ENCODE peak calls at places on chromosomes 12 and 14, in four cellular contexts. K is heart left ventricle, H is H1, E is endothelial cell. I is an unnamed sample.

GRCh38 chr12:62933871-62934798 is 815 bp downstream of the PPM1H start:
- DNase-seq in K (peak; percentile 45), H (no peak), E (peak; percentile 49), I (peak; percentile 28)

GRCh38 chr12:6938353-6939186 is 5.0 kb upstream of the RNU7-1 start:
- DNase-seq in K (no peak), H (no peak), E (no peak), I (no peak)

GRCh38 chr12:96670334-96670899 is 181.0 kb downstream of the CFAP54 start:
- DNase-seq in K (no peak), H (no peak), E (no peak), I (no peak)

GRCh38 chr12:103841690-103842584 is 903 bp upstream of the NT5DC3 start:
- DNase-seq in K (no peak), H (peak; percentile 7), E (peak; percentile 50), I (peak; percentile 99)

GRCh38 chr12:130083002-130083401 is 79.3 kb upstream of the FZD10 start:
- DNase-seq in K (no peak), H (no peak), E (no peak), I (peak; percentile 39)

GRCh38 chr12:112063264-112063663 is 45.3 kb downstream of the NAA25 start:
- DNase-seq in K (no peak), H (no peak), E (no peak), I (no peak)

GRCh38 chr14:93981874-93982683 is 5.7 kb upstream of the ASB2 start:
- DNase-seq in K (no peak), H (no peak), E (no peak), I (no peak)

GRCh38 chr12:88579572-88579940 is 715 bp downstream of the KITLG start:
- DNase-seq in K (peak; percentile 35), H (no peak), E (peak; percentile 49), I (peak; percentile 50)

GRCh38 chr14:21346532-21347135 is 37.2 kb downstream of the SUPT16H start:
- DNase-seq in K (no peak), H (no peak), E (no peak), I (no peak)

GRCh38 chr12:111368291-111368683 is 608 bp downstream of the PHETA1 start:
- DNase-seq in K (peak; percentile 26), H (no peak), E (peak; percentile 15), I (no peak)

GRCh38 chr14:68941820-68942219 is 37.3 kb downstream of the ACTN1 start:
- DNase-seq in K (peak; percentile 61), H (peak; percentile 82), E (peak; percentile 54), I (peak; percentile 96)

GRCh38 chr12:88934163-88934747 is 354.0 kb upstream of the KITLG start:
- DNase-seq in K (no peak), H (no peak), E (no peak), I (peak; percentile 80)

GRCh38 chr14:56570295-56570694 is 9.3 kb upstream of the TMEM260 start:
- DNase-seq in K (no peak), H (no peak), E (no peak), I (no peak)

GRCh38 chr12:15562263-15562662 is 226.9 kb downstream of the EPS8 start:
- DNase-seq in K (no peak), H (no peak), E (no peak), I (no peak)

GRCh38 chr12:82329508-82329907 is 28.7 kb downstream of the CCDC59 start:
- DNase-seq in K (no peak), H (no peak), E (no peak), I (peak; percentile 1)

GRCh38 chr12:11879306-11879705 is 191.4 kb upstream of the BCL2L14 start:
- DNase-seq in K (no peak), H (no peak), E (no peak), I (no peak)

GRCh38 chr14:33998263-33998662 is 47.4 kb upstream of the EGLN3 start:
- DNase-seq in K (no peak), H (no peak), E (no peak), I (no peak)

GRCh38 chr14:22513066-22513812 is 75.8 kb downstream of the DAD1 start:
- DNase-seq in K (no peak), H (no peak), E (no peak), I (no peak)

GRCh38 chr12:129096184-129096583 is 242.9 kb downstream of the GLT1D1 start:
- DNase-seq in K (no peak), H (no peak), E (no peak), I (no peak)

GRCh38 chr14:91996951-91997371 is 42.9 kb downstream of the TRIP11 start:
- DNase-seq in K (no peak), H (no peak), E (peak; percentile 5), I (peak; percentile 65)

GRCh38 chr12:109393437-109394345 is 46.0 kb downstream of the MYO1H start:
- DNase-seq in K (no peak), H (no peak), E (peak; percentile 40), I (peak; percentile 68)

GRCh38 chr12:71636704-71637115 is 26.9 kb downstream of the ZFC3H1 start:
- DNase-seq in K (no peak), H (no peak), E (peak; percentile 22), I (peak; percentile 70)

GRCh38 chr12:93135286-93136239 is 206.5 kb upstream of the EEA1 start:
- DNase-seq in K (no peak), H (no peak), E (no peak), I (peak; percentile 42)

GRCh38 chr12:8698132-8698829 is 490 bp downstream of the RIMKLB start:
- DNase-seq in K (peak; percentile 71), H (no peak), E (peak; percentile 59), I (peak; percentile 25)

GRCh38 chr12:89098390-89099102 is 253.8 kb downstream of the DUSP6 start:
- DNase-seq in K (peak; percentile 26), H (peak; percentile 53), E (peak; percentile 7), I (no peak)

GRCh38 chr14:94341654-94342333 is 18.7 kb upstream of the SERPINA6 start:
- DNase-seq in K (no peak), H (no peak), E (no peak), I (peak; percentile 26)

GRCh38 chr12:112148031-112148513 is 22.7 kb downstream of the TRAFD1 start:
- DNase-seq in K (no peak), H (no peak), E (no peak), I (peak; percentile 75)

GRCh38 chr14:60002819-60003492 is 83.0 kb downstream of the LRRC9 start:
- DNase-seq in K (peak; percentile 86), H (no peak), E (no peak), I (no peak)

GRCh38 chr14:68081489-68081888 is 261.9 kb downstream of the RAD51B start:
- DNase-seq in K (no peak), H (no peak), E (no peak), I (no peak)

GRCh38 chr14:76773188-76773885 is 12.1 kb downstream of the VASH1 start:
- DNase-seq in K (peak; percentile 76), H (no peak), E (no peak), I (peak; percentile 77)

GRCh38 chr12:53500119-53500775 is 836 bp upstream of the TARBP2 start:
- DNase-seq in K (no peak), H (no peak), E (no peak), I (peak; percentile 79)

GRCh38 chr12:104604070-104604994 is 147.6 kb downstream of the CHST11 start:
- DNase-seq in K (peak; percentile 67), H (peak; percentile 43), E (peak; percentile 52), I (peak; percentile 96)

GRCh38 chr14:69260246-69260978 is 454 bp downstream of the GALNT16 start:
- DNase-seq in K (no peak), H (no peak), E (peak; percentile 47), I (no peak)

GRCh38 chr12:110782068-110782467 is 39.4 kb upstream of the PPP1CC start:
- DNase-seq in K (no peak), H (no peak), E (no peak), I (no peak)

DNA sequence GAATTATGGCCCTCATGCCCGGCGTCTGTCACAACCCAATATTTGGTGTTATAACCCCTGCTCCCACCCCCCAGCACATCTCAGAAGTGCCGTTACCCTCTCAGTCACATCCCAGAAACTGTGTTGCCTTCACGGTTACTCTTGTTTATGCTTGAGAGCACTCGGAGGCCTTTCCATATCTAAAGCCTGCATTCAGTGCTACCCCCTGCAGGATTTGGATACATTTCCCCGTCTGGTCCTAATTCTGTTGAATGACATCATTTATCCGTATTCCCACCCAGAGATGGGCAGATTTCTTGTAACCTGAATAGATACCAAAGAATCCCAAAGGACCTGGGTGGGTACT is 19.1 kb upstream of the FOS start:
- DNase-seq in K (no peak), H (no peak), E (no peak), I (no peak)
- TF ChIP-seq CTCF in K (peak; percentile 38), H (no peak), E (no peak), I (no peak)

GRCh38 chr12:23221066-23221465 is 596.1 kb downstream of the ETNK1 start:
- DNase-seq in K (no peak), H (no peak), E (peak; percentile 13), I (peak; percentile 42)
- TF ChIP-seq CTCF in K (peak; percentile 4), H (peak; percentile 57), E (no peak), I (peak; percentile 20)

GRCh38 chr14:105851716-105852377 is 325.5 kb downstream of the TMEM121 start:
- DNase-seq in K (no peak), H (no peak), E (no peak), I (no peak)
- TF ChIP-seq CTCF in K (no peak), H (no peak), E (no peak), I (no peak)

DNA sequence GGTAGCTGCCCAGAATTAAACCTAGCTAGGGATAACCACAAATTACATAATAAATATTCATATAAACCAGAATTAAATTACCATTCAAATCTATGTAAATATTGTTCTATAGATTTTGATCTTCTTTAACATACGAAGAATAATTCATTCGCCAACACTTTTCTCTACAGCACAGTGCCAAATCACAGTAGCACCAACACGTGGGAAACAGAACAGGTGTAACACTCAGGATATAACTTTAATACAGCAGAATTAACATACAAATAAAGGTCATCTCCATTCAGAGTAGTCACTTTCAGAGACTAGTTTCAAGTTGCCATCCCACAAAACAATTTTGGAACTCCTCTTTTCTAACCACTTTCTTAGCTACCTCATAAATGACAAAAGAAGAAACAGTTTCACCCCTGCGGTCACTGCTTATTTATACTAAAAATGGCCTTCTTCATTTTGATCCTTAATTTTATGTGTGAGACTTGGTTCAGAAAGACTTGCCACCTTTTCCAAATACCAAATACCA is 15.7 kb downstream of the OSBPL8 start:
- DNase-seq in K (no peak), H (no peak), E (no peak), I (no peak)
- TF ChIP-seq CTCF in K (no peak), H (no peak), E (no peak), I (no peak)

GRCh38 chr14:99263564-99264330 is 8.2 kb downstream of the BCL11B start:
- DNase-seq in K (no peak), H (no peak), E (no peak), I (no peak)

GRCh38 chr14:99260116-99260515 is 11.9 kb downstream of the BCL11B start:
- DNase-seq in K (no peak), H (no peak), E (no peak), I (no peak)

GRCh38 chr14:99262977-99263448 is 9.0 kb downstream of the BCL11B start:
- DNase-seq in K (no peak), H (no peak), E (peak; percentile 35), I (no peak)

GRCh38 chr14:99260652-99261551 is 11.1 kb downstream of the BCL11B start:
- DNase-seq in K (no peak), H (no peak), E (no peak), I (no peak)

GRCh38 chr14:99261916-99262787 is 9.8 kb downstream of the BCL11B start:
- DNase-seq in K (no peak), H (no peak), E (no peak), I (no peak)
- TF ChIP-seq CTCF in K (no peak), H (no peak), E (no peak), I (no peak)

DNA sequence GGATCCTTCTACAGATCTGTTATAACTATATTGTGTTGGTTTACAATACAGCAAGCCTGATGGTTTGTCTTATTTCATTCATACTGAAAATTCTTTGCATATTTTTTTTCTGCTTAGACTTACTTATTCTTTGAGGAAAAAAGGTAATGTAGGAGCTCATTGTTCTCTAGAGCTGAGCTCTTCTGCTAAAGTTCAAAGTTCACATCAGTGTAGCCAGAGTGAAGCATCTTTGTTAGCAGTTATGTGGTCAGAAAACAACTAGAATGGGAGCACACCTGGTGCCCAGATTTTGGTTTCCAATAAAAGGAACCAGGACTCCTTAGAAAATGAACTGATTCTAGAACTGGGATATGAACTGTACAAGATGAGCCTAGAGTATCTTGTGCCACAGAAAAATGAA is 10.3 kb downstream of the GPX2 start:
- DNase-seq in K (no peak), H (no peak), E (no peak), I (no peak)
- TF ChIP-seq CTCF in K (no peak), H (no peak), E (no peak), I (no peak)

I was measured in MCF 10A.